ENCODE peak calls at places on chromosomes 4 and X, in four cellular contexts. T, M, S and D are unnamed samples.

GRCh38 chr4:38805530-38806145 is 1.0 kb upstream of the TLR1 start:
- DNase-seq in T (no peak), M (no peak), S (no peak), D (no peak)

GRCh38 chr4:8859550-8860095 is 12.0 kb downstream of the HMX1 start:
- DNase-seq in M (no peak), T (no peak), S (no peak), D (no peak)

GRCh38 chrX:136586386-136586785 is 54.4 kb downstream of the VGLL1 start:
- DNase-seq in S (no peak), T (no peak), M (no peak), D (no peak)

GRCh38 chrX:13790206-13791131 is 26.4 kb downstream of the GPM6B start:
- DNase-seq in M (no peak), S (no peak), T (no peak), D (no peak)

GRCh38 chrX:110021180-110022022 is 18.5 kb downstream of the TMEM164 start:
- DNase-seq in T (peak; percentile 67), M (no peak), S (peak; percentile 75), D (no peak)

GRCh38 chrX:123313486-123313885 is 129.4 kb downstream of the GRIA3 start:
- DNase-seq in S (no peak), T (no peak), M (no peak), D (no peak)

GRCh38 chr4:149264093-149264733 is 551.4 kb downstream of the IQCM start:
- DNase-seq in S (peak; percentile 74), T (peak; percentile 48), M (peak; percentile 26), D (peak; percentile 73)

GRCh38 chr4:89000844-89001360 is 56.1 kb downstream of the FAM13A start:
- DNase-seq in T (peak; percentile 74), S (peak; percentile 60), M (no peak), D (no peak)

GRCh38 chrX:67545772-67546495 is 2.1 kb downstream of the AR start:
- DNase-seq in S (no peak), T (peak; percentile 51), M (peak; percentile 8), D (peak; percentile 53)

GRCh38 chr4:141759796-141760425 is 123.5 kb downstream of the IL15 start:
- DNase-seq in S (peak; percentile 24), T (no peak), M (no peak), D (no peak)

GRCh38 chrX:41580423-41581064 is 108.2 kb upstream of the GPR34 start:
- DNase-seq in M (no peak), T (no peak), S (no peak), D (no peak)

GRCh38 chrX:10327651-10328050 is 170.9 kb downstream of the CLCN4 start:
- DNase-seq in T (peak; percentile 7), M (peak; percentile 4), S (peak; percentile 5), D (peak; percentile 62)

GRCh38 chr4:137685357-137685756 is 153.1 kb upstream of the PCDH18 start:
- DNase-seq in M (no peak), T (no peak), S (peak; percentile 54), D (no peak)

GRCh38 chr4:51858605-51859211 is 15.8 kb downstream of the DCUN1D4 start:
- DNase-seq in M (no peak), T (no peak), S (peak; percentile 43), D (no peak)
- H3K18ac ChIP-seq in M (no peak overlapping the region), T (no peak overlapping the region), S (no peak overlapping the region), D (no peak overlapping the region)

GRCh38 chr4:42398448-42399355 is 1.4 kb downstream of the SHISA3 start:
- DNase-seq in T (no peak), M (peak; percentile 57), S (no peak), D (peak; percentile 71)

GRCh38 chr4:42397256-42397634 is at the start of gene SHISA3:
- DNase-seq in S (no peak), T (peak; percentile 37), M (no peak), D (peak; percentile 87)

GRCh38 chr4:42396361-42397255 is 680 bp upstream of the SHISA3 start:
- DNase-seq in M (peak; percentile 52), S (no peak), T (peak; percentile 22), D (peak; percentile 51)

GRCh38 chr4:42399393-42399792 is 2.1 kb downstream of the SHISA3 start:
- DNase-seq in S (no peak), M (no peak), T (no peak), D (peak; percentile 53)

DNA sequence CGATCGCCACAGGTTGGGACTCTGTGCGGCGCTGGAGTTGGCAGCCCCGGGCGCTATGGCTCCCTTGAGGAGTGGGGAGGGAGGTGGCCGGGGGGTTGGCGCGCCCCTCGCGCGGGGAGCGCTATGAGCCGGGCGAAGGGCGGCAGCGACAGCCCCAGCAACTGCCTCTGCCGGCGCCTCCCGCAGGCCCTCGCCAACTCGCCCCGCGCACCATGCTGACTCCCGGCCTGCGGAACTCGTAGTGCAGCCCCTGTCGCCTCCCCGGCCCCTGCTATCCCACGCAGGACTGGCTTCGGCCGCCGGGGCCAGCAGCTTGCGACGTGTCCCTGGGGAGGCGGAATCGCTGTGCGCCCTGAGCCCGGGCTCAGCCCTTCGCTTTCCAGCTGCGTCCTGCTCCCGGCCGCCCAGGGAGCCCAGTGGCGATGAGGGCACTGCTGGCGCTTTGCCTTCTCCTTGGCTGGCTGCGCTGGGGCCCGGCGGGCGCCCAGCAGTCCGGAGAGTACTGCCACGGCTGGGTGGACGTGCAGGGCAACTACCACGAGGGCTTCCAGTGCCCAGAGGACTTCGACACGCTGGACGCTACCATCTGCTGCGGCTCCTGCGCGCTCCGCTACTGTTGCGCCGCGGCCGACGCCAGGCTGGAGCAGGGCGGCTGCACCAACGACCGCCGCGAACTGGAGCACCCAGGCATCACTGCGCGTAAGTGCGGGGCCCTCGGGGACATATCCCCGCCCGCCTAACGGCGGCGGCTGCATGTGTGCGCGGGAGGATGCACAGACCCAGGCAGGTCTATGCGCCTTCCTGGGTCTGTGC is 553 bp downstream of the SHISA3 start:
- DNase-seq in M (peak; percentile 54), T (peak; percentile 51), S (peak; percentile 12), D (no peak)
- H3K18ac ChIP-seq in M (peak overlapping the region; percentile 92), T (no peak overlapping the region), S (peak overlapping the region; percentile 36), D (peak overlapping the region; percentile 34)

GRCh38 chr4:150628073-150628472 is 46.1 kb downstream of the MAB21L2 start:
- DNase-seq in S (no peak), T (no peak), M (no peak), D (no peak)
- H3K18ac ChIP-seq in S (no peak overlapping the region), T (no peak overlapping the region), M (no peak overlapping the region), D (no peak overlapping the region)

DNA sequence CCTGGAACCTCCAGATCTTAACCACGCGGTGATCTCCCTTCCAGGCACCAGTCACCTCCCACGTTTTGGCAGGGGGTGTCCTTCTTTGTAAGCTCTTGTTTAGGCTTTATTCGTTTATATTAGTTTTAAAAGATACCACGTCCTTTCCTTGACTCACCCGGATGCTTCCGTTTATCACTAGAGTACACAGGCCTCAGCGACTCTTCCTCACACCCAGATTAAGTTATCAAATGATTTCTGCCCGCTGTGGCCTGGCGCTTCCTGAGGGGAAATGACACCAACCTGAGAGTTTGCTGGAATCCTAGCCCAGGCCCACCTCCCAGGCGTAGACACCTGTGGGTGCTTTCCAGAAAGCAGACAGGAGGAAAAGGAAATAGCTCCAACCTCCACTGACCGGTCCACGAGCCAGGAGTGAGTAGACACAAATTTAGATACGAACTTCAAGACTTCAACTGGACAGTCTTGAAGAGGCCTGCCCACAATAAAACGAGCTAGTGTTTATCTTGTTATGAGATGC is 756 bp upstream of the ADAMTS3 start:
- DNase-seq in T (peak; percentile 36), M (no peak), S (peak; percentile 17), D (no peak)
- H3K18ac ChIP-seq in T (peak overlapping the region; percentile 12), M (no peak overlapping the region), S (no peak overlapping the region), D (peak overlapping the region; percentile 34)

DNA sequence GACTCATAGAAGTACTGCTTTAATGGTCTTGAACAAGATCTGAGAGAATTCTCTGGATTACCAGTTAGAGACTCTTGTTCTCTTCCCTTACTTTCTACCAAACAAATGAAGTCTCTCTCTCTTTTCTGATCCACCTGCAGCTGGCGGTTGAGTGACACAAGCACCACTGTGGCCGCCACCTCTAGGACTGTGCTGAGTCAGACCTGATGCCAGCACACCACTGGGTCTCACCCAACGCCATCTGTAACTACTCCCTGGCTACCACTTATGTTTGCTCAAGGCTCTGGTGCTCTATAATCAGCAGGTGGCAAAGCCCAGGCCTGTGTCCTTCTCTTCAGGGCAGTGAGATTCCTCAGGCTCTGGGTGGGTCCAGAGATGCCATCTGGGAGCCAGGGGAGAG is 1173.5 kb downstream of the RPA4 start:
- DNase-seq in S (no peak), M (no peak), T (no peak), D (no peak)
- H3K18ac ChIP-seq in S (no peak overlapping the region), M (no peak overlapping the region), T (no peak overlapping the region), D (no peak overlapping the region)

GRCh38 chr4:113987382-113987930 is 8.0 kb upstream of the ARSJ start:
- DNase-seq in T (no peak), S (no peak), M (no peak), D (peak; percentile 32)

GRCh38 chr4:113996599-113997177 is 17.2 kb upstream of the ARSJ start:
- DNase-seq in M (no peak), T (no peak), S (peak; percentile 64), D (peak; percentile 57)

GRCh38 chr4:113990886-113991285 is 11.4 kb upstream of the ARSJ start:
- DNase-seq in M (no peak), S (no peak), T (no peak), D (no peak)
- H3K18ac ChIP-seq in M (no peak overlapping the region), S (no peak overlapping the region), T (no peak overlapping the region), D (no peak overlapping the region)

GRCh38 chr4:169996379-169997245 is 29.6 kb downstream of the MFAP3L start:
- DNase-seq in T (no peak), M (no peak), S (no peak), D (no peak)
- H3K18ac ChIP-seq in T (no peak overlapping the region), M (peak overlapping the region; percentile 59), S (no peak overlapping the region), D (no peak overlapping the region)